ENCODE peak calls at places on chromosome 13, in ten cellular contexts. G, E, I, W, K, Y, A, H, L and T are unnamed samples.

GRCh38 chr13:39397866-39398265 is 205.1 kb downstream of the LHFPL6 start:
- DNase-seq in G (no peak), E (no peak), I (no peak), W (no peak), K (no peak), Y (no peak), A (no peak), H (no peak), L (no peak), T (no peak)

GRCh38 chr13:99619207-99619606 is 117.9 kb downstream of the TM9SF2 start:
- DNase-seq in G (no peak), E (no peak), I (no peak), W (no peak), K (no peak), Y (no peak), A (no peak), H (no peak), L (no peak), T (no peak)

GRCh38 chr13:101773062-101773461 is 320.6 kb downstream of the ITGBL1 start:
- DNase-seq in G (no peak), E (no peak), I (no peak), W (no peak), K (no peak), Y (no peak), A (no peak), H (no peak), L (no peak), T (no peak)

GRCh38 chr13:69565334-69565733 is 542.3 kb upstream of the ATXN8OS start:
- DNase-seq in G (no peak), E (no peak), I (no peak), W (peak; percentile 79), K (no peak), Y (peak; percentile 12), A (no peak), H (no peak), L (no peak), T (no peak)

GRCh38 chr13:41603917-41604316 is 146.6 kb downstream of the RGCC start:
- DNase-seq in G (no peak), E (no peak), I (no peak), W (peak; percentile 67), K (no peak), Y (no peak), A (no peak), H (peak; percentile 33), L (no peak), T (no peak)

GRCh38 chr13:44971656-44972595 is 17.3 kb downstream of the NUFIP1 start:
- DNase-seq in G (no peak), E (no peak), I (no peak), W (peak; percentile 73), K (no peak), Y (no peak), A (no peak), H (no peak), L (no peak), T (no peak)

GRCh38 chr13:97367427-97367826 is 66.5 kb upstream of the RAP2A start:
- DNase-seq in G (no peak), E (peak; percentile 65), I (no peak), W (peak; percentile 93), K (no peak), Y (no peak), A (no peak), H (peak; percentile 33), L (no peak), T (no peak)

GRCh38 chr13:91346062-91346461 is 1.4 kb upstream of the MIR17HG start:
- DNase-seq in G (no peak), E (no peak), I (no peak), W (no peak), K (no peak), Y (no peak), A (no peak), H (no peak), L (no peak), T (no peak)

GRCh38 chr13:32001392-32001768 is 30.2 kb upstream of the FRY start:
- DNase-seq in G (no peak), E (no peak), I (peak; percentile 42), W (peak; percentile 32), K (no peak), Y (no peak), A (peak; percentile 58), H (no peak), L (no peak), T (no peak)

GRCh38 chr13:47764817-47765216 is 236.3 kb downstream of the SUCLA2 start:
- DNase-seq in G (no peak), E (no peak), I (no peak), W (no peak), K (no peak), Y (no peak), A (no peak), H (no peak), L (no peak), T (no peak)

GRCh38 chr13:58165617-58166016 is 534.1 kb downstream of the PCDH17 start:
- DNase-seq in G (no peak), E (no peak), I (no peak), W (peak; percentile 3), K (no peak), Y (no peak), A (no peak), H (no peak), L (no peak), T (no peak)

GRCh38 chr13:113547248-113547971 is 37.1 kb upstream of the TFDP1 start:
- DNase-seq in G (peak; percentile 43), E (peak; percentile 74), I (no peak), W (peak; percentile 84), K (peak; percentile 42), Y (peak; percentile 5), A (peak; percentile 55), H (no peak), L (peak; percentile 17), T (peak; percentile 28)

GRCh38 chr13:51814825-51815650 is 11.1 kb upstream of the DHRS12 start:
- DNase-seq in G (peak; percentile 74), E (peak; percentile 89), I (peak; percentile 60), W (peak; percentile 28), K (no peak), Y (peak; percentile 83), A (peak; percentile 66), H (peak; percentile 29), L (peak; percentile 78), T (no peak)

GRCh38 chr13:112209731-112210130 is 142.8 kb downstream of the SOX1 start:
- DNase-seq in G (no peak), E (no peak), I (no peak), W (no peak), K (no peak), Y (no peak), A (no peak), H (no peak), L (no peak), T (no peak)

GRCh38 chr13:26785845-26786630 is 25.5 kb upstream of the GPR12 start:
- DNase-seq in G (peak; percentile 8), E (no peak), I (peak; percentile 31), W (no peak), K (no peak), Y (peak; percentile 37), A (peak; percentile 14), H (peak; percentile 44), L (peak; percentile 28), T (no peak)
- H3K4me3 ChIP-seq in G (no peak overlapping the region), E (no peak overlapping the region), I (no peak overlapping the region), W (no peak overlapping the region), K (no peak overlapping the region), Y (no peak overlapping the region), A (no peak overlapping the region), H (no peak overlapping the region), L (peak overlapping the region; percentile 24), T (peak overlapping the region; percentile 31)

GRCh38 chr13:49220035-49220855 is at the start of gene MLNR:
- DNase-seq in G (no peak), E (no peak), I (no peak), W (peak; percentile 40), K (peak; percentile 68), Y (no peak), A (peak; percentile 16), H (peak; percentile 28), L (no peak), T (peak; percentile 53)
- TF ChIP-seq CTCF in G (no peak), E (peak; percentile 13), I (no peak), W (no peak), K (peak; percentile 13), Y (no peak), A (no peak), H (peak; percentile 11), L (no peak), T (peak; percentile 26)

GRCh38 chr13:21018220-21018619 is 43.2 kb downstream of the LATS2 start:
- DNase-seq in G (no peak), E (peak; percentile 47), I (no peak), W (no peak), K (peak; percentile 54), Y (no peak), A (no peak), H (no peak), L (no peak), T (no peak)
- H3K4me1 ChIP-seq in G (peaks cover 94% of the 10 kb centered on the region), E (peaks cover 46% of the 10 kb centered on the region), I (peaks cover 9% of the 10 kb centered on the region), W (peaks cover 30% of the 10 kb centered on the region), K (peaks cover 63% of the 10 kb centered on the region), Y (peaks cover 58% of the 10 kb centered on the region), A (peaks cover 77% of the 10 kb centered on the region), H (peaks cover 72% of the 10 kb centered on the region), L (peaks cover 80% of the 10 kb centered on the region), T (peaks cover 78% of the 10 kb centered on the region)

GRCh38 chr13:110503037-110503901 is 58.3 kb downstream of the RAB20 start:
- DNase-seq in G (no peak), E (peak; percentile 96), I (peak; percentile 13), W (no peak), K (no peak), Y (no peak), A (no peak), H (peak; percentile 39), L (no peak), T (no peak)

GRCh38 chr13:110498765-110499164 is 62.8 kb downstream of the RAB20 start:
- DNase-seq in G (no peak), E (no peak), I (no peak), W (no peak), K (no peak), Y (no peak), A (no peak), H (no peak), L (no peak), T (no peak)

GRCh38 chr13:110499621-110500281 is 61.8 kb downstream of the RAB20 start:
- DNase-seq in G (no peak), E (no peak), I (no peak), W (peak; percentile 86), K (no peak), Y (no peak), A (no peak), H (no peak), L (no peak), T (no peak)

GRCh38 chr13:110503979-110504499 is 57.5 kb downstream of the RAB20 start:
- DNase-seq in G (no peak), E (no peak), I (peak; percentile 19), W (no peak), K (no peak), Y (peak; percentile 52), A (no peak), H (no peak), L (no peak), T (no peak)

DNA sequence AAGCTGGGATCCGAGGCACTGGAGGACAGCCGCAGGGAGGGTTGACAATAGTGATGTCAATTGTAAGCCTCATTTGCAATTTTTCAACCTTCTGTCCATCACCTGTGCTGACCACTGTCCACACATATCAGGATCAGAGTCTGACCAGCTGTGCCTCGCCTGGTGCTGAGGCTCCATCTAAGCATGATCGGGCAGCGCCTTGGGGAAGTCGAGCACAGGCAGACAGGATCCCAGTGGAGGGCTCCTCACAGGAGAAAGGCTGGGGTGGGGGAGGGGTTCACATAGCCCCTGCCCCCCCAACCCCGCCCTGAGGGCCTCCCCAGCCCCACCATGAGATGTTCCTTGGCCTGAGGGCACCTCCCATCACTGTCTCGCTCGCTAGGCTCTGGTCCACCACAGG is 60.3 kb downstream of the RAB20 start:
- DNase-seq in G (no peak), E (no peak), I (no peak), W (no peak), K (no peak), Y (no peak), A (no peak), H (no peak), L (no peak), T (no peak)
- H3K4me3 ChIP-seq in G (no peak overlapping the region), E (no peak overlapping the region), I (no peak overlapping the region), W (no peak overlapping the region), K (no peak overlapping the region), Y (no peak overlapping the region), A (no peak overlapping the region), H (no peak overlapping the region), L (no peak overlapping the region), T (no peak overlapping the region)